ENCODE peak calls at places on chromosomes 6 and 20, in five cellular contexts. W, V, F, Q and Z are unnamed samples. For H3K27me3, the result is how much of the 10 kb centered on the place peaks cover.

GRCh38 chr20:13220857-13221297 is at the start of gene ISM1:
- DNase-seq in W (no peak), V (peak), F (no peak), Q (no peak), Z (no peak)

GRCh38 chr20:2084703-2085102 is 16.9 kb upstream of the STK35 start:
- DNase-seq in W (no peak), V (no peak), F (no peak), Q (no peak), Z (no peak)

GRCh38 chr6:20182926-20183521 is 29.2 kb downstream of the MBOAT1 start:
- DNase-seq in W (no peak), V (no peak), F (peak), Q (no peak), Z (no peak)

GRCh38 chr6:104700371-104701185 is 159.1 kb downstream of the HACE1 start:
- DNase-seq in W (no peak), V (no peak), F (no peak), Q (no peak), Z (no peak)

GRCh38 chr6:5466459-5466858 is 205.1 kb downstream of the FARS2 start:
- DNase-seq in W (no peak), V (no peak), F (peak), Q (no peak), Z (peak)

GRCh38 chr6:10585232-10585887 is 64.2 kb downstream of the GCNT2 start:
- DNase-seq in W (no peak), V (no peak), F (no peak), Q (no peak), Z (no peak)

GRCh38 chr20:43183526-43183925 is 6.2 kb downstream of the PTPRT start:
- DNase-seq in W (no peak), V (no peak), F (no peak), Q (no peak), Z (no peak)

GRCh38 chr6:72649032-72649984 is 27.4 kb downstream of the KCNQ5 start:
- DNase-seq in W (no peak), V (no peak), F (peak), Q (no peak), Z (peak)

GRCh38 chr6:14502551-14502950 is 385.0 kb downstream of the CD83 start:
- DNase-seq in W (no peak), V (no peak), F (peak), Q (no peak), Z (no peak)

GRCh38 chr6:36962874-36963273 is 8.3 kb downstream of the PI16 start:
- DNase-seq in W (no peak), V (peak), F (peak), Q (no peak), Z (no peak)

DNA sequence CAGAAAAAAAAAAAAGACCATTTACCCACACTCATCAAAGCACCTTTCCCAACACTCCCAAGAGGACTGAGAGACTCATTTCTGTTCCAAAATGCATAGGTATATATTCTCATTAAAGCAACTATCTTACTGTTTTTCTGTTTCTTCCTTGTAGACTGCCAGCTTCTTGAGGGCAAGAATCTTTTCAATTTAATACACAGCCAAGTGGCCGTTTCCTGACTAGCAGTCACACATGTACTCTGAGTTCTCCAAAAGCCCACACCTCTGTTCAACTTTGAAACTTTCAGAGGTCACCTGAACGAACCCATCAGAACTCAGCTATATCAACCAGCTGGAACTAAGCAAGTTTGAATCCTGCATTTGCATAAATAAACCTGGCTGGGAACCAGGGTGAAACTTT is 92.7 kb downstream of the DTNBP1 start:
- DNase-seq in W (no peak), V (no peak), F (no peak), Q (no peak), Z (no peak)
- H3K27me3 ChIP-seq in W (under half), V (under half), F (under half), Q (under half), Z (under half)

DNA sequence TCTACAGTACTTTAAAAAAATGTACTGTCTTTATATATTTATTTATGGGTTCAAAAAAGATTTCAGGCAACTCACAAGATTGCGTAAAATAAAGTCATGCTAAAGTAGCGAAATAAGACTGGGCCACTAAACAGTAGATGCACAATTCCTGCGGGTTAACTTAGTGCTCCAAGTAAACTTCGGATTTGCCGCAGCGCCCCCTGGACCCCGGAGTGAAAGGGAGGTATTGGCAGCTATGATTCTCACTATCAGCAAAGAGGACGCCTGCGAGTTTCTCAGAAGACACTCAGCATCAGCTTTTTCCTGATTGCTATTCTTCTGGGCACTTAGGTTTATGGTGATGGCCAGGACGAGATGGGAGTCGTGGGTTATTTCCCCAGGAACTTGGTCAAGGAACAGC is 1.4 kb downstream of the OTOR start:
- DNase-seq in W (no peak), V (no peak), F (no peak), Q (peak), Z (no peak)
- TF ChIP-seq CTCF in W (peak), V (no peak), F (no peak), Q (peak), Z (peak)

GRCh38 chr6:1620504-1621327 is 11.0 kb downstream of the FOXC1 start:
- DNase-seq in W (no peak), V (no peak), F (no peak), Q (no peak), Z (no peak)
- H3K27me3 ChIP-seq in W (under half), V (half or more), F (under half), Q (under half), Z (under half)

DNA sequence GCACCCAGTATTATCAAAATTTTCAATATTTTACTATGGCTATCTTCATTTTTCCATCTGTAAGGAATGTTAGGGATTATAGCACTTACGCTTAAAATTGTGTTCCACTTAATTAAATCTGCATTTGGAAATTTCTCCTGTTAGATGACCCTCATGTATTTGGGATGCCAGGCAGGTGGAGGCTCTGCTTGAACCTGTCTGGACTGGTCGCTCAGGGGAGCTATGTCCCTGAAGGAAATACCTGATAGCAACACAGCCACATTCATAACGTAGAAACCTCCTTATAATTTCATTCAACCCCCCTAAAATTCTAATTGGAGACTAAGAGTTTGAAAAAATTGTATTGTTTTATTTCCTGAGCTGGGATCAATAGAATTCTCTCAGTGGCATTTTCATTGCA is 636.0 kb upstream of the MMS22L start:
- DNase-seq in W (no peak), V (no peak), F (no peak), Q (no peak), Z (no peak)
- TF ChIP-seq CTCF in W (no peak), V (no peak), F (no peak), Q (no peak), Z (no peak)

GRCh38 chr6:116282698-116283097 is 3.0 kb upstream of the TSPYL1 start:
- DNase-seq in W (no peak), V (no peak), F (peak), Q (no peak), Z (no peak)
- H3K27me3 ChIP-seq in W (under half), V (under half), F (under half), Q (under half), Z (under half)

DNA sequence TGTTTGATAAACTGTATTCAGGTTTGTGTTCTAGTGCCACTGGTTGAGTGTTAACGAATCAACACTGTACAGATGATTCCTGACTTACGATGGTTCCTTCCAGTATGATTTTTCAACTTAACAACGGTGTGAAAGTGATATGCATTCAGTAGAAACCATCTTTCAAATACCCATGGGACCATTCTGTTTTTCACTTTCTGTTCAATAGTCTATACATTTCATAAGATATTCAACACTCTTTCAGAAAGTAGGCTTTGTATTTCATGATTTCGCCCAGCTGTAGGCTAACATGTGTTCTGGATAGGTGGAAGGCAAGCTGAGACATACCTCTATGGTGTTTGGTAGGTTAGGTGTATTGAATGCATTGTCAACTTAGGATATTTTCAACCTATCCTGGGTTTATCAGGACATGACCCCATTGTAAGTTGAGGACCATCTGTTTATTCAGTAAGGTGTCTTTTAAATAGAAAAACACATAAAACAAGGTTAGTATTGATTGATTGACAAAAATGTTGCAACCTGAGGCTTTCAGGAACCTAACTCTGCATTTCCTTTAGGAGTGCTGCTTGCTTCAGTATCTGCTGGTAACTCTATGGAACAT is 32.3 kb downstream of the SYNJ2 start:
- DNase-seq in W (no peak), V (no peak), F (no peak), Q (no peak), Z (no peak)
- TF ChIP-seq CTCF in W (no peak), V (no peak), F (no peak), Q (no peak), Z (no peak)

DNA sequence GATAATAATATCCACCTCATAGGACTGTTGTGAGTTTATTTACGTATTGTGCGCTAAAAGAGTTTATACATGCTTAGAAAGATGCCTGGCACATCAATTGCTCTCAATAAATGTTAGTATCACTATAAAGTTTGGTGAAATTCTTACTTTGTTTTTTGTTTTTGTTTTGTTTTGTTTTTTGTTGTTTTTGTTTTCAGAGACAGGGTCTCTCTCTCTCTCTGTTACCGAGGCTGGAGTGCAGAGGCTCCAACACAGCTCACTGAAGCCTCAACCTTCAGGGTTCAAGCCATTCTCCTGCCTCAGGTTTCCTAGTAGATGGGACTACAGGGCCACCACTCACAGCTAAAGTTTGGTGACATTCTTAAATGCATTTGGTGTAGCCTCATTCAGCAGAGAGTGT is 32.2 kb upstream of the BTN3A2 start:
- DNase-seq in W (no peak), V (no peak), F (no peak), Q (no peak), Z (no peak)
- H3K27me3 ChIP-seq in W (under half), V (under half), F (under half), Q (under half), Z (under half)

GRCh38 chr6:149089508-149089907 is 228.0 kb upstream of the TAB2 start:
- DNase-seq in W (no peak), V (no peak), F (no peak), Q (no peak), Z (no peak)
- TF ChIP-seq CTCF in W (no peak), V (no peak), F (no peak), Q (peak), Z (no peak)